ENCODE peak calls at places on chromosomes 16 and 17, in six cellular contexts. L is activated gamma-delta T cell treated with anti-CD3 and anti-CD28 coated beads, Interleukin-2, amount 50 U/mL, for 16 hours; U is NCI-H774; D is GDM1; V is T follicular helper cell; J is heart left ventricle. H is an unnamed sample.

GRCh38 chr17:31371511-31372097 is 19.9 kb upstream of the RAB11FIP4 start:
- DNase-seq in L (no peak), U (no peak), D (no peak), V (no peak), J (no peak), H (no peak)

GRCh38 chr16:85781685-85782370 is 17.5 kb downstream of the EMC8 start:
- DNase-seq in L (no peak), U (no peak), D (no peak), V (no peak), J (no peak), H (peak)

GRCh38 chr16:13957197-13958078 is 37.5 kb downstream of the ERCC4 start:
- DNase-seq in L (no peak), U (peak), D (no peak), V (no peak), J (peak), H (peak)

GRCh38 chr16:83206426-83206825 is 579.7 kb downstream of the CDH13 start:
- DNase-seq in L (no peak), U (no peak), D (no peak), V (no peak), J (no peak), H (no peak)

GRCh38 chr17:71919896-71920295 is 200.9 kb upstream of the SOX9 start:
- DNase-seq in L (no peak), U (no peak), D (no peak), V (no peak), J (no peak), H (no peak)

GRCh38 chr16:149024-149675 is 3.3 kb upstream of the HBZ start:
- DNase-seq in L (no peak), U (no peak), D (no peak), V (no peak), J (no peak), H (no peak)

GRCh38 chr16:85354623-85355514 is 242.6 kb upstream of the CIBAR2 start:
- DNase-seq in L (no peak), U (no peak), D (peak), V (no peak), J (peak), H (no peak)

GRCh38 chr17:61731330-61731729 is 132.0 kb downstream of the BRIP1 start:
- DNase-seq in L (no peak), U (no peak), D (no peak), V (no peak), J (no peak), H (no peak)

GRCh38 chr17:33482636-33483035 is 189.5 kb upstream of the ASIC2 start:
- DNase-seq in L (no peak), U (no peak), D (no peak), V (no peak), J (no peak), H (no peak)

GRCh38 chr16:49557070-49557446 is 183.5 kb downstream of the C16orf78 start:
- DNase-seq in L (no peak), U (peak), D (no peak), V (no peak), J (no peak), H (no peak)

GRCh38 chr17:8162997-8163977 is 539 bp upstream of the VAMP2 start:
- DNase-seq in L (no peak), U (no peak), D (no peak), V (no peak), J (peak), H (peak)

GRCh38 chr17:31877911-31878702 is 19.1 kb upstream of the COPRS start:
- DNase-seq in L (peak), U (no peak), D (no peak), V (no peak), J (no peak), H (no peak)

GRCh38 chr16:84137287-84137686 is 7.7 kb downstream of the HSDL1 start:
- DNase-seq in L (no peak), U (no peak), D (no peak), V (no peak), J (no peak), H (no peak)

GRCh38 chr17:3890082-3890892 is 2.6 kb downstream of the CAMKK1 start:
- DNase-seq in L (no peak), U (no peak), D (no peak), V (no peak), J (no peak), H (peak)

GRCh38 chr16:66130296-66130910 is 236.1 kb upstream of the CDH5 start:
- DNase-seq in L (no peak), U (no peak), D (no peak), V (no peak), J (no peak), H (no peak)

H was measured in uterus.